ENCODE peak calls at places on chromosomes 1 and 21, in ten cellular contexts. K is heart left ventricle, Q is HCT116, E is sigmoid colon, F is right lobe of liver, X is stomach, U is A549, Y is K562, H is suprapubic skin, B is prostate gland. R is an unnamed sample. For H3K4me1, the result is how much of the 10 kb centered on the place peaks cover.

GRCh38 chr1:44303532-44303931 is 51.5 kb downstream of the ERI3 start:
- DNase-seq in F (no peak), H (no peak), U (no peak), K (no peak), B (no peak), Q (no peak), E (no peak), Y (no peak), X (no peak), R (no peak)

GRCh38 chr1:119084651-119085262 is 55.7 kb downstream of the WARS2 start:
- DNase-seq in F (no peak), E (no peak), Y (no peak), X (no peak), H (no peak), B (no peak), K (no peak), U (no peak), Q (no peak), R (no peak)

GRCh38 chr1:87129606-87130005 is 199.1 kb upstream of the LMO4 start:
- DNase-seq in E (peak), B (no peak), Y (no peak), K (peak), H (no peak), U (no peak), F (no peak), X (no peak), Q (no peak), R (no peak)

GRCh38 chr1:154757149-154757548 is 112.9 kb downstream of the KCNN3 start:
- DNase-seq in Y (no peak), X (peak), Q (no peak), F (no peak), B (no peak), K (no peak), E (peak), H (no peak), U (no peak), R (no peak)

GRCh38 chr1:210464519-210465039 is 135.9 kb downstream of the HHAT start:
- DNase-seq in X (peak), Y (no peak), K (no peak), U (no peak), F (no peak), B (no peak), Q (no peak), H (no peak), E (no peak), R (no peak)

GRCh38 chr1:112855152-112855836 is 100.7 kb downstream of the SLC16A1 start:
- DNase-seq in F (no peak), U (no peak), Q (no peak), H (no peak), X (no peak), E (no peak), B (no peak), Y (no peak), K (no peak), R (no peak)

GRCh38 chr1:43990271-43991199 is 864 bp upstream of the CCDC24 start:
- DNase-seq in K (no peak), U (no peak), B (no peak), Y (peak), X (no peak), E (no peak), Q (no peak), F (no peak), H (no peak), R (no peak)

GRCh38 chr1:14598498-14599172 is at the start of gene KAZN:
- DNase-seq in U (no peak), E (peak), H (no peak), X (no peak), K (no peak), B (no peak), Y (peak), Q (no peak), F (no peak), R (no peak)

GRCh38 chr1:238360474-238360873 is 469.8 kb upstream of the ZP4 start:
- DNase-seq in Y (no peak), K (no peak), F (no peak), X (no peak), U (no peak), Q (no peak), B (no peak), E (no peak), H (no peak), R (no peak)

GRCh38 chr1:77562596-77563154 is 119.8 kb downstream of the ZZZ3 start:
- DNase-seq in Y (no peak), H (no peak), Q (no peak), X (no peak), K (no peak), F (no peak), U (no peak), B (no peak), E (no peak), R (no peak)

GRCh38 chr1:52662645-52663313 is 29.8 kb downstream of the SHISAL2A start:
- DNase-seq in E (no peak), B (peak), K (no peak), Y (no peak), U (peak), X (no peak), F (no peak), Q (peak), H (no peak), R (no peak)

GRCh38 chr1:183285746-183286145 is 99.7 kb downstream of the LAMC2 start:
- DNase-seq in Q (no peak), B (no peak), E (no peak), K (no peak), U (no peak), F (no peak), X (no peak), H (no peak), Y (no peak), R (no peak)

GRCh38 chr1:7929637-7930036 is 11.0 kb downstream of the TNFRSF9 start:
- DNase-seq in F (no peak), X (no peak), Q (no peak), B (no peak), K (no peak), E (no peak), Y (no peak), H (no peak), U (no peak), R (no peak)

GRCh38 chr1:7931446-7931812 is 9.2 kb downstream of the TNFRSF9 start:
- DNase-seq in Q (no peak), E (no peak), F (no peak), K (no peak), U (no peak), B (no peak), X (no peak), Y (no peak), H (no peak), R (no peak)

GRCh38 chr1:7930547-7931445 is 9.8 kb downstream of the TNFRSF9 start:
- DNase-seq in F (no peak), Y (no peak), X (no peak), Q (no peak), B (no peak), K (no peak), H (no peak), U (no peak), E (no peak), R (no peak)

GRCh38 chr1:7928247-7928646 is 12.4 kb downstream of the TNFRSF9 start:
- DNase-seq in Q (no peak), U (no peak), B (no peak), Y (no peak), H (no peak), K (no peak), F (no peak), E (no peak), X (no peak), R (no peak)

DNA sequence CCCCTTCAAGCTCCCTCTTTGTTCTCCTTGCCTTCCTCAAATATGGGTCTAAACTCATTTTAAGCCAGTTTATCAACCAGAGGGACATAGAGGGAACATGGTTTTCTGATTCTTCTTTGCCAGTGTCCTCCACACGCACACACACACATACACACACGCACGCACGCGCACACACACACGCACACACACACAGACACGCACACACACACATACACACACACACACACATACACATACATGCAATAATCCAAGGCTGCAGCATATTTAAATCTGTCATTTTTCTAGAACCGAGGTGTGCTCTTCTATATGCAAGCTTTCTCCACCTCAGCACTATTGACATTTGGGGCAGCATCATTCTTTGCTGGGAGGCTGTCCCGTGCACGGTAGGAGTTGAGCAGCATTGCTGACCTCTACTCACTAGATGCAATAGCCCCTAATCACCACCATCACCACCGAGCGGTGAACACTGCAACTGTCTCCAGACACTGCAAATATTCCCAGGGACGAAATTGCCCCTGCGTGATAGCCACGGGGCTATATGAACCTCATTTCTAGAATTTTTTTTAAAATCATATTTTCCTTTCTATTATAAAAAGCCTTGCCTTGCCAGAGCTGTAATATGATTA is 8.0 kb downstream of the TNFRSF9 start:
- DNase-seq in Q (no peak), K (no peak), B (no peak), Y (no peak), E (no peak), X (no peak), U (no peak), F (no peak), H (no peak), R (no peak)
- TF ChIP-seq POLR2A in Q (no peak), K (no peak), B (no peak), Y (no peak), E (no peak), X (no peak), U (no peak), F (no peak), H (no peak), R (no peak)

DNA sequence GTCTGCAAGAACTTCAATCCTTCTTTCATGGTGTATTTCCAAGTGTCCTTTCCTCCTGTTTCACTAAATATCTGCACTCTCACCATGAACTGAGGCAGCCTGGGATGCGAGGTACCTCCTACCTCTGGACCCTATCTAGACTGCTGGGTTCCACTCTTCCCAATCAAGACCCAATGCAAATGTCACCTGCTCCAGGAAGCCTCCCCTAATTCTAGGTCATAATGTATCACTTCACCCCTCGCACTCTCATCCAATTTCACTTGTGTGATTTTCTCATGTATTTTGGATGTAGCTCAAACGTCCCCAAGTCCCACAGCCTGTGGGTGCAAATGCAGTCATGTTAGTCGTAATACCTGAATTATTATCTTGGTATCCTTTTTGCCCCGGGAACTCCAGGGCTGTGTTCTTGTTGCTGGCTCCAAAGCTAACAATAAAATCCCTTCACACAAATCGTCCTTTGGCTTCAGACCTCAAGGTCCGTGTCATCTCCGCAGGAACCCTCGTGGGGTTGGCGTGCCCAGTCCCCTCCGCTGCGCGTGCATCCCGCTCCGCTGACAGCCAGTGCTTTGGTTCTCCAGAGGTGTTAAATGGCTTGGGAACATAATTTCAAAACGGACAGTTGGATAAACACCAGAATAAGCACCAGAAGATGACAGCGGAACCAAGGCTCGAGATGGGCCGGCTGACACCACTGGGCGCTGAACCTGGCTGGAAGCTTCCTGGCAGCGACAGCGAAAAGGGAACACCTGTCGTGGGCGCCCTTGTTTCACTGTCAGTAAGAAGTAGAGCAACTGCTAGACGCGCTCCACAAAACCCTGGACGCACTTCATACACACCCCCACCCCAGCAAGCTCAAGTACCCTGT is 1.0 kb upstream of the BACH1 start:
- DNase-seq in U (no peak), F (no peak), K (no peak), B (peak), Q (no peak), H (no peak), X (no peak), Y (no peak), E (no peak), R (no peak)
- H3K27ac ChIP-seq in U (peak), F (peak), K (peak), B (peak), Q (no peak), H (peak), X (peak), Y (no peak), E (peak), R (peak)

GRCh38 chr1:99647460-99647859 is 1.5 kb downstream of the PALMD start:
- DNase-seq in K (peak), U (no peak), Y (no peak), Q (no peak), B (peak), E (no peak), X (no peak), F (no peak), H (no peak), R (no peak)

GRCh38 chr1:99645199-99645598 is 714 bp upstream of the PALMD start:
- DNase-seq in X (no peak), Y (no peak), E (no peak), B (peak), K (peak), U (peak), H (no peak), F (peak), Q (no peak), R (peak)

GRCh38 chr1:99644302-99645004 is 1.5 kb upstream of the PALMD start:
- DNase-seq in Q (no peak), U (no peak), Y (peak), F (no peak), B (no peak), X (no peak), H (no peak), E (no peak), K (no peak), R (no peak)

GRCh38 chr1:99646885-99647284 is 972 bp downstream of the PALMD start:
- DNase-seq in X (no peak), Q (no peak), H (no peak), K (no peak), U (no peak), Y (no peak), F (no peak), E (no peak), B (no peak), R (no peak)

DNA sequence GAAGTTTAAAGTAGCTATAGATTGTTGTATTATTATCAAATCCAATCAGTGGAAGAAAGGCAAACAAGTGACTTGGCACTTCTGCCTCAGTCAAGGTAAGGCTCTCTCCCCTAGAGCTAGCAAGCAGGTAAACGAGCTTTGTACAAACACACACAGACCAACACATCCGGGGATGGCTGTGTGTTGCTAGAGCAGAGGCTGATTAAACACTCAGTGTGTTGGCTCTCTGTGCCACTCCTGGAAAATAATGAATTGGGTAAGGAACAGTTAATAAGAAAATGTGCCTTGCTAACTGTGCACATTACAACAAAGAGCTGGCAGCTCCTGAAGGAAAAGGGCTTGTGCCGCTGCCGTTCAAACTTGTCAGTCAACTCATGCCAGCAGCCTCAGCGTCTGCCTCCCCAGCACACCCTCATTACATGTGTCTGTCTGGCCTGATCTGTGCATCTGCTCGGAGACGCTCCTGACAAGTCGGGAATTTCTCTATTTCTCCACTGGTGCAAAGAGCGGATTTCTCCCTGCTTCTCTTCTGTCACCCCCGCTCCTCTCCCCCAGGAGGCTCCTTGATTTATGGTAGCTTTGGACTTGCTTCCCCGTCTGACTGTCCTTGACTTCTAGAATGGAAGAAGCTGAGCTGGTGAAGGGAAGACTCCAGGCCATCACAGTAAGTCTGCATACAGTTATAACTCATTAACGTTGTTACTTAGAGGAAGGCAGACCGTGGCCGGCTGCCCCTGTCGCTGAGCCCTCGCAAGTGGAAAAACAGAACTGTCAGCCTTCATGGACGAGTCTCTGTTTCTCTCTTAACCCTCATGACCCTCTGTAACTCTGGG is at the start of gene PALMD:
- DNase-seq in Q (no peak), K (peak), U (peak), E (no peak), H (peak), B (peak), F (peak), Y (peak), X (peak), R (peak)
- H3K4me1 ChIP-seq in Q (under half), K (under half), U (under half), E (under half), H (under half), B (under half), F (under half), Y (under half), X (under half), R (under half)

GRCh38 chr1:27322569-27323116 is 680 bp downstream of the TMEM222 start:
- DNase-seq in X (no peak), U (no peak), K (no peak), H (no peak), Y (peak), F (no peak), B (no peak), E (no peak), Q (no peak), R (no peak)
- TF ChIP-seq POLR2A in X (no peak), U (no peak), K (no peak), H (no peak), Y (no peak), F (peak), B (no peak), E (no peak), Q (no peak), R (no peak)